ENCODE peak calls at places on chromosome 11, in four cellular contexts. One of them, this sample, is unnamed.

GRCh38 chr11:30422389-30422788 is 99.5 kb downstream of the ARL14EP start:
- DNase-seq in K562: no peak
- DNase-seq in HCT116: no peak
- DNase-seq in Panc1: no peak
- DNase-seq in this sample: no peak

GRCh38 chr11:3014314-3014938 is 22.3 kb upstream of the NAP1L4 start:
- DNase-seq in K562: no peak
- DNase-seq in HCT116: no peak
- DNase-seq in Panc1: no peak
- DNase-seq in this sample: no peak

GRCh38 chr11:110121204-110121603 is 28.0 kb downstream of the ZC3H12C start:
- DNase-seq in K562: no peak
- DNase-seq in HCT116: no peak
- DNase-seq in Panc1: no peak
- DNase-seq in this sample: no peak

GRCh38 chr11:16098827-16099226 is 257.5 kb downstream of the SOX6 start:
- DNase-seq in K562: no peak
- DNase-seq in HCT116: no peak
- DNase-seq in Panc1: no peak
- DNase-seq in this sample: no peak

GRCh38 chr11:127805771-127806170 is 781.6 kb downstream of the ETS1 start:
- DNase-seq in K562: no peak
- DNase-seq in HCT116: no peak
- DNase-seq in Panc1: no peak
- DNase-seq in this sample: no peak

GRCh38 chr11:70281114-70281729 is 10.7 kb downstream of the PPFIA1 start:
- DNase-seq in K562: no peak
- DNase-seq in HCT116: no peak
- DNase-seq in Panc1: no peak
- DNase-seq in this sample: no peak

GRCh38 chr11:128506384-128506783 is 81.0 kb downstream of the ETS1 start:
- DNase-seq in K562: no peak
- DNase-seq in HCT116: no peak
- DNase-seq in Panc1: no peak
- DNase-seq in this sample: no peak

GRCh38 chr11:76656087-76656531 is 14.4 kb downstream of the LRRC32 start:
- DNase-seq in K562: no peak
- DNase-seq in HCT116: no peak
- DNase-seq in Panc1: no peak
- DNase-seq in this sample: no peak

GRCh38 chr11:117842131-117842941 is 17.8 kb upstream of the FXYD2 start:
- DNase-seq in K562: no peak
- DNase-seq in HCT116: no peak
- DNase-seq in Panc1: no peak
- DNase-seq in this sample: no peak

GRCh38 chr11:105635466-105635865 is 25.6 kb downstream of the GRIA4 start:
- DNase-seq in K562: no peak
- DNase-seq in HCT116: no peak
- DNase-seq in Panc1: no peak
- DNase-seq in this sample: no peak

GRCh38 chr11:119367661-119368120 is 13.8 kb downstream of the USP2 start:
- DNase-seq in K562: no peak
- DNase-seq in HCT116: no peak
- DNase-seq in Panc1: no peak
- DNase-seq in this sample: no peak

GRCh38 chr11:119370486-119371046 is 10.9 kb downstream of the USP2 start:
- DNase-seq in K562: no peak
- DNase-seq in HCT116: no peak
- DNase-seq in Panc1: no peak
- DNase-seq in this sample: peak

GRCh38 chr11:119369035-119369925 is 12.2 kb downstream of the USP2 start:
- DNase-seq in K562: no peak
- DNase-seq in HCT116: no peak
- DNase-seq in Panc1: no peak
- DNase-seq in this sample: peak

GRCh38 chr11:119366690-119367620 is 14.5 kb downstream of the USP2 start:
- DNase-seq in K562: no peak
- DNase-seq in HCT116: no peak
- DNase-seq in Panc1: no peak
- DNase-seq in this sample: no peak

GRCh38 chr11:119368121-119369034 is 13.1 kb downstream of the USP2 start:
- DNase-seq in K562: peak
- DNase-seq in HCT116: no peak
- DNase-seq in Panc1: no peak
- DNase-seq in this sample: peak
- TF ChIP-seq TCF7L2 in K562: no peak
- TF ChIP-seq TCF7L2 in HCT116: no peak
- TF ChIP-seq TCF7L2 in Panc1: no peak
- TF ChIP-seq TCF7L2 in this sample: no peak

DNA sequence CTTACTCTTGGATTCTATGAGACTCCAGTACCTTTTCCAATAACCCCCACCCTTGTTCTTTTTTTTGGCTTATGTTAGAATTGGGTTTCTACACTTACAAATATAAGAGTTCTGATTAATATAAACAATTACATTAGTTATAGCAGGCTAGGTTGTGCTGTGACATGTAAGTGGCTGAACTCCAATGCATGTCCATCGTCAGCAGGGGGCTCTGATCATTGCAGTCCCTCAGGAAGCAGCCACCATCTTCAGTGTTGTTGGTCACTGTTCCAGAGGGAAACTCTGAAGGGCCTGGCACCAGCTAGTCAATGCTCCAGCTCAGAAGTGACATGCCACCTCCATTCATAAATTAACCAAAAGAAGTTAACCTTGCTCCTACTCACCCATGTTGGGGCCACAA is 5.6 kb downstream of the LIPT2 start:
- DNase-seq in K562: peak
- DNase-seq in HCT116: peak
- DNase-seq in Panc1: no peak
- DNase-seq in this sample: peak
- TF ChIP-seq TCF7L2 in K562: no peak
- TF ChIP-seq TCF7L2 in HCT116: no peak
- TF ChIP-seq TCF7L2 in Panc1: no peak
- TF ChIP-seq TCF7L2 in this sample: no peak

GRCh38 chr11:10926801-10927200 is 68.9 kb upstream of the ZBED5 start:
- DNase-seq in K562: no peak
- DNase-seq in HCT116: no peak
- DNase-seq in Panc1: no peak
- DNase-seq in this sample: no peak
- TF ChIP-seq TCF7L2 in K562: no peak
- TF ChIP-seq TCF7L2 in HCT116: no peak
- TF ChIP-seq TCF7L2 in Panc1: no peak
- TF ChIP-seq TCF7L2 in this sample: no peak

GRCh38 chr11:122696662-122697061 is 41.1 kb downstream of the UBASH3B start:
- DNase-seq in K562: peak
- DNase-seq in HCT116: no peak
- DNase-seq in Panc1: no peak
- DNase-seq in this sample: no peak
- TF ChIP-seq TCF7L2 in K562: no peak
- TF ChIP-seq TCF7L2 in HCT116: no peak
- TF ChIP-seq TCF7L2 in Panc1: no peak
- TF ChIP-seq TCF7L2 in this sample: no peak

This sample was measured in HepG2.